ENCODE peak calls at places on chromosomes 7 and 10, in seven cellular contexts. One of them, this sample, is unnamed.

GRCh38 chr10:124565565-124566221 is 104.1 kb downstream of the LHPP start:
- DNase-seq in activated T-cell treated with anti-CD3 and anti-CD28 coated beads, Interleukin-2, amount 50 U/mL, for 72 hours: no peak
- DNase-seq in colonic mucosa: no peak
- DNase-seq in dorsolateral prefrontal cortex: no peak
- DNase-seq in astrocyte of the spinal cord: no peak
- DNase-seq in NCI-H2081: peak
- DNase-seq in activated CD4-positive, alpha-beta T cell treated with anti-CD3 and anti-CD28 coated beads, Interleukin-2, amount 50 U/mL, for 1 hour: no peak
- DNase-seq in this sample: no peak

GRCh38 chr10:69281507-69282413 is 3.5 kb downstream of the HK1 start:
- DNase-seq in astrocyte of the spinal cord: no peak
- DNase-seq in dorsolateral prefrontal cortex: no peak
- DNase-seq in activated T-cell treated with anti-CD3 and anti-CD28 coated beads, Interleukin-2, amount 50 U/mL, for 72 hours: no peak
- DNase-seq in colonic mucosa: no peak
- DNase-seq in NCI-H2081: no peak
- DNase-seq in activated CD4-positive, alpha-beta T cell treated with anti-CD3 and anti-CD28 coated beads, Interleukin-2, amount 50 U/mL, for 1 hour: no peak
- DNase-seq in this sample: no peak

GRCh38 chr10:84214612-84215235 is 10.6 kb downstream of the LRIT2 start:
- DNase-seq in colonic mucosa: peak
- DNase-seq in NCI-H2081: no peak
- DNase-seq in activated T-cell treated with anti-CD3 and anti-CD28 coated beads, Interleukin-2, amount 50 U/mL, for 72 hours: peak
- DNase-seq in dorsolateral prefrontal cortex: no peak
- DNase-seq in activated CD4-positive, alpha-beta T cell treated with anti-CD3 and anti-CD28 coated beads, Interleukin-2, amount 50 U/mL, for 1 hour: peak
- DNase-seq in astrocyte of the spinal cord: no peak
- DNase-seq in this sample: peak

GRCh38 chr7:123170333-123171016 is 29.3 kb downstream of the SLC13A1 start:
- DNase-seq in activated CD4-positive, alpha-beta T cell treated with anti-CD3 and anti-CD28 coated beads, Interleukin-2, amount 50 U/mL, for 1 hour: no peak
- DNase-seq in dorsolateral prefrontal cortex: no peak
- DNase-seq in NCI-H2081: no peak
- DNase-seq in colonic mucosa: no peak
- DNase-seq in activated T-cell treated with anti-CD3 and anti-CD28 coated beads, Interleukin-2, amount 50 U/mL, for 72 hours: no peak
- DNase-seq in astrocyte of the spinal cord: no peak
- DNase-seq in this sample: no peak

GRCh38 chr10:71825217-71825616 is 25.8 kb downstream of the PSAP start:
- DNase-seq in dorsolateral prefrontal cortex: no peak
- DNase-seq in astrocyte of the spinal cord: no peak
- DNase-seq in activated T-cell treated with anti-CD3 and anti-CD28 coated beads, Interleukin-2, amount 50 U/mL, for 72 hours: no peak
- DNase-seq in colonic mucosa: no peak
- DNase-seq in activated CD4-positive, alpha-beta T cell treated with anti-CD3 and anti-CD28 coated beads, Interleukin-2, amount 50 U/mL, for 1 hour: no peak
- DNase-seq in NCI-H2081: no peak
- DNase-seq in this sample: no peak

GRCh38 chr10:131961047-131961776 is 20.5 kb downstream of the BNIP3 start:
- DNase-seq in NCI-H2081: no peak
- DNase-seq in astrocyte of the spinal cord: no peak
- DNase-seq in activated T-cell treated with anti-CD3 and anti-CD28 coated beads, Interleukin-2, amount 50 U/mL, for 72 hours: no peak
- DNase-seq in activated CD4-positive, alpha-beta T cell treated with anti-CD3 and anti-CD28 coated beads, Interleukin-2, amount 50 U/mL, for 1 hour: no peak
- DNase-seq in colonic mucosa: no peak
- DNase-seq in dorsolateral prefrontal cortex: no peak
- DNase-seq in this sample: no peak

GRCh38 chr10:91996266-91996665 is 72.7 kb downstream of the BTAF1 start:
- DNase-seq in colonic mucosa: no peak
- DNase-seq in NCI-H2081: no peak
- DNase-seq in activated T-cell treated with anti-CD3 and anti-CD28 coated beads, Interleukin-2, amount 50 U/mL, for 72 hours: no peak
- DNase-seq in dorsolateral prefrontal cortex: no peak
- DNase-seq in activated CD4-positive, alpha-beta T cell treated with anti-CD3 and anti-CD28 coated beads, Interleukin-2, amount 50 U/mL, for 1 hour: no peak
- DNase-seq in astrocyte of the spinal cord: no peak
- DNase-seq in this sample: no peak

GRCh38 chr7:40659231-40659630 is 524.4 kb downstream of the SUGCT start:
- DNase-seq in activated T-cell treated with anti-CD3 and anti-CD28 coated beads, Interleukin-2, amount 50 U/mL, for 72 hours: no peak
- DNase-seq in dorsolateral prefrontal cortex: no peak
- DNase-seq in NCI-H2081: no peak
- DNase-seq in activated CD4-positive, alpha-beta T cell treated with anti-CD3 and anti-CD28 coated beads, Interleukin-2, amount 50 U/mL, for 1 hour: no peak
- DNase-seq in astrocyte of the spinal cord: peak
- DNase-seq in colonic mucosa: no peak
- DNase-seq in this sample: no peak

GRCh38 chr10:102651455-102652169 is 7.3 kb downstream of the TRIM8 start:
- DNase-seq in colonic mucosa: no peak
- DNase-seq in astrocyte of the spinal cord: no peak
- DNase-seq in dorsolateral prefrontal cortex: no peak
- DNase-seq in NCI-H2081: no peak
- DNase-seq in activated CD4-positive, alpha-beta T cell treated with anti-CD3 and anti-CD28 coated beads, Interleukin-2, amount 50 U/mL, for 1 hour: no peak
- DNase-seq in activated T-cell treated with anti-CD3 and anti-CD28 coated beads, Interleukin-2, amount 50 U/mL, for 72 hours: no peak
- DNase-seq in this sample: no peak

GRCh38 chr10:33746878-33747277 is 412.4 kb upstream of the NRP1 start:
- DNase-seq in activated T-cell treated with anti-CD3 and anti-CD28 coated beads, Interleukin-2, amount 50 U/mL, for 72 hours: no peak
- DNase-seq in dorsolateral prefrontal cortex: no peak
- DNase-seq in colonic mucosa: no peak
- DNase-seq in activated CD4-positive, alpha-beta T cell treated with anti-CD3 and anti-CD28 coated beads, Interleukin-2, amount 50 U/mL, for 1 hour: no peak
- DNase-seq in astrocyte of the spinal cord: peak
- DNase-seq in NCI-H2081: no peak
- DNase-seq in this sample: no peak

GRCh38 chr10:104309980-104310978 is 28.0 kb downstream of the ITPRIP start:
- DNase-seq in astrocyte of the spinal cord: peak
- DNase-seq in dorsolateral prefrontal cortex: no peak
- DNase-seq in activated T-cell treated with anti-CD3 and anti-CD28 coated beads, Interleukin-2, amount 50 U/mL, for 72 hours: no peak
- DNase-seq in activated CD4-positive, alpha-beta T cell treated with anti-CD3 and anti-CD28 coated beads, Interleukin-2, amount 50 U/mL, for 1 hour: no peak
- DNase-seq in colonic mucosa: no peak
- DNase-seq in NCI-H2081: no peak
- DNase-seq in this sample: no peak

GRCh38 chr7:96508371-96508770 is 186.5 kb upstream of the SLC25A13 start:
- DNase-seq in NCI-H2081: peak
- DNase-seq in dorsolateral prefrontal cortex: no peak
- DNase-seq in astrocyte of the spinal cord: no peak
- DNase-seq in activated CD4-positive, alpha-beta T cell treated with anti-CD3 and anti-CD28 coated beads, Interleukin-2, amount 50 U/mL, for 1 hour: no peak
- DNase-seq in colonic mucosa: no peak
- DNase-seq in activated T-cell treated with anti-CD3 and anti-CD28 coated beads, Interleukin-2, amount 50 U/mL, for 72 hours: no peak
- DNase-seq in this sample: no peak

GRCh38 chr10:132904169-132904813 is 38.1 kb downstream of the CFAP46 start:
- DNase-seq in astrocyte of the spinal cord: peak
- DNase-seq in activated T-cell treated with anti-CD3 and anti-CD28 coated beads, Interleukin-2, amount 50 U/mL, for 72 hours: peak
- DNase-seq in colonic mucosa: no peak
- DNase-seq in NCI-H2081: peak
- DNase-seq in activated CD4-positive, alpha-beta T cell treated with anti-CD3 and anti-CD28 coated beads, Interleukin-2, amount 50 U/mL, for 1 hour: peak
- DNase-seq in dorsolateral prefrontal cortex: peak
- DNase-seq in this sample: no peak

GRCh38 chr10:624605-625334 is 64.7 kb downstream of the DIP2C start:
- DNase-seq in dorsolateral prefrontal cortex: peak
- DNase-seq in NCI-H2081: peak
- DNase-seq in activated CD4-positive, alpha-beta T cell treated with anti-CD3 and anti-CD28 coated beads, Interleukin-2, amount 50 U/mL, for 1 hour: no peak
- DNase-seq in activated T-cell treated with anti-CD3 and anti-CD28 coated beads, Interleukin-2, amount 50 U/mL, for 72 hours: no peak
- DNase-seq in astrocyte of the spinal cord: peak
- DNase-seq in colonic mucosa: peak
- DNase-seq in this sample: peak

GRCh38 chr7:23012797-23013714 is 874 bp downstream of the HYCC1 start:
- DNase-seq in astrocyte of the spinal cord: peak
- DNase-seq in colonic mucosa: peak
- DNase-seq in NCI-H2081: peak
- DNase-seq in activated CD4-positive, alpha-beta T cell treated with anti-CD3 and anti-CD28 coated beads, Interleukin-2, amount 50 U/mL, for 1 hour: peak
- DNase-seq in activated T-cell treated with anti-CD3 and anti-CD28 coated beads, Interleukin-2, amount 50 U/mL, for 72 hours: peak
- DNase-seq in dorsolateral prefrontal cortex: peak
- DNase-seq in this sample: peak

GRCh38 chr7:57867884-57868701 is 418.1 kb downstream of the ZNF716 start:
- DNase-seq in activated T-cell treated with anti-CD3 and anti-CD28 coated beads, Interleukin-2, amount 50 U/mL, for 72 hours: no peak
- DNase-seq in dorsolateral prefrontal cortex: no peak
- DNase-seq in astrocyte of the spinal cord: no peak
- DNase-seq in NCI-H2081: no peak
- DNase-seq in activated CD4-positive, alpha-beta T cell treated with anti-CD3 and anti-CD28 coated beads, Interleukin-2, amount 50 U/mL, for 1 hour: no peak
- DNase-seq in colonic mucosa: no peak
- DNase-seq in this sample: no peak

GRCh38 chr7:142636751-142637150 is 112.5 kb upstream of the PRSS1 start:
- DNase-seq in activated CD4-positive, alpha-beta T cell treated with anti-CD3 and anti-CD28 coated beads, Interleukin-2, amount 50 U/mL, for 1 hour: peak
- DNase-seq in activated T-cell treated with anti-CD3 and anti-CD28 coated beads, Interleukin-2, amount 50 U/mL, for 72 hours: peak
- DNase-seq in NCI-H2081: no peak
- DNase-seq in dorsolateral prefrontal cortex: no peak
- DNase-seq in colonic mucosa: no peak
- DNase-seq in astrocyte of the spinal cord: no peak
- DNase-seq in this sample: no peak

GRCh38 chr7:131648491-131648890 is 92.1 kb upstream of the PODXL start:
- DNase-seq in activated CD4-positive, alpha-beta T cell treated with anti-CD3 and anti-CD28 coated beads, Interleukin-2, amount 50 U/mL, for 1 hour: no peak
- DNase-seq in astrocyte of the spinal cord: no peak
- DNase-seq in colonic mucosa: no peak
- DNase-seq in activated T-cell treated with anti-CD3 and anti-CD28 coated beads, Interleukin-2, amount 50 U/mL, for 72 hours: no peak
- DNase-seq in NCI-H2081: no peak
- DNase-seq in dorsolateral prefrontal cortex: no peak
- DNase-seq in this sample: no peak

GRCh38 chr7:2175091-2175490 is 57.7 kb downstream of the MAD1L1 start:
- DNase-seq in NCI-H2081: no peak
- DNase-seq in activated T-cell treated with anti-CD3 and anti-CD28 coated beads, Interleukin-2, amount 50 U/mL, for 72 hours: no peak
- DNase-seq in astrocyte of the spinal cord: no peak
- DNase-seq in colonic mucosa: no peak
- DNase-seq in dorsolateral prefrontal cortex: no peak
- DNase-seq in activated CD4-positive, alpha-beta T cell treated with anti-CD3 and anti-CD28 coated beads, Interleukin-2, amount 50 U/mL, for 1 hour: no peak
- DNase-seq in this sample: no peak

GRCh38 chr10:72334832-72335393 is 19.8 kb downstream of the DNAJB12 start:
- DNase-seq in activated T-cell treated with anti-CD3 and anti-CD28 coated beads, Interleukin-2, amount 50 U/mL, for 72 hours: peak
- DNase-seq in NCI-H2081: peak
- DNase-seq in astrocyte of the spinal cord: peak
- DNase-seq in activated CD4-positive, alpha-beta T cell treated with anti-CD3 and anti-CD28 coated beads, Interleukin-2, amount 50 U/mL, for 1 hour: peak
- DNase-seq in colonic mucosa: peak
- DNase-seq in dorsolateral prefrontal cortex: no peak
- DNase-seq in this sample: peak

GRCh38 chr10:1114355-1115261 is 58.4 kb downstream of the WDR37 start:
- DNase-seq in colonic mucosa: no peak
- DNase-seq in dorsolateral prefrontal cortex: peak
- DNase-seq in NCI-H2081: no peak
- DNase-seq in astrocyte of the spinal cord: no peak
- DNase-seq in activated T-cell treated with anti-CD3 and anti-CD28 coated beads, Interleukin-2, amount 50 U/mL, for 72 hours: no peak
- DNase-seq in activated CD4-positive, alpha-beta T cell treated with anti-CD3 and anti-CD28 coated beads, Interleukin-2, amount 50 U/mL, for 1 hour: no peak
- DNase-seq in this sample: no peak

This sample was measured in transverse colon.